ENCODE peak calls at places on chromosome 18, in six cellular contexts. V is K562, F is H1, B is GM12891, P is HepG2, O is GM12878. E is an unnamed sample.

GRCh38 chr18:24986611-24987270 is 365.2 kb downstream of the ZNF521 start:
- DNase-seq in V (no peak), F (no peak), B (no peak), P (no peak), O (no peak), E (no peak)

GRCh38 chr18:51135361-51135760 is 62.1 kb downstream of the MEX3C start:
- DNase-seq in V (no peak), F (no peak), B (no peak), P (no peak), O (no peak), E (no peak)

GRCh38 chr18:49846718-49847470 is 33.6 kb upstream of the ACAA2 start:
- DNase-seq in V (no peak), F (no peak), B (no peak), P (no peak), O (no peak), E (no peak)

GRCh38 chr18:42131044-42131939 is 176.3 kb downstream of the PIK3C3 start:
- DNase-seq in V (no peak), F (no peak), B (no peak), P (no peak), O (no peak), E (no peak)

GRCh38 chr18:8623549-8624106 is 14.4 kb downstream of the RAB12 start:
- DNase-seq in V (no peak), F (no peak), B (no peak), P (no peak), O (no peak), E (no peak)

GRCh38 chr18:22074343-22075070 is 94.9 kb upstream of the GATA6 start:
- DNase-seq in V (no peak), F (no peak), B (no peak), P (no peak), O (no peak), E (no peak)

GRCh38 chr18:77366725-77367641 is 117.3 kb downstream of the GALR1 start:
- DNase-seq in V (no peak), F (no peak), B (no peak), P (peak; percentile 97), O (no peak), E (no peak)

GRCh38 chr18:34159691-34160185 is 65.0 kb downstream of the NOL4 start:
- DNase-seq in V (no peak), F (no peak), B (no peak), P (no peak), O (no peak), E (no peak)

GRCh38 chr18:65754121-65754520 is 3.3 kb downstream of the CDH7 start:
- DNase-seq in V (no peak), F (no peak), B (no peak), P (no peak), O (no peak), E (no peak)

GRCh38 chr18:74217476-74218143 is 69.3 kb downstream of the TIMM21 start:
- DNase-seq in V (no peak), F (no peak), B (no peak), P (no peak), O (no peak), E (no peak)

GRCh38 chr18:73462092-73462491 is 594.3 kb upstream of the NETO1 start:
- DNase-seq in V (no peak), F (no peak), B (no peak), P (no peak), O (no peak), E (no peak)

GRCh38 chr18:51273435-51273834 is 76.0 kb upstream of the MEX3C start:
- DNase-seq in V (no peak), F (no peak), B (no peak), P (no peak), O (no peak), E (no peak)

GRCh38 chr18:63963610-63964256 is 6.1 kb upstream of the SERPINB8 start:
- DNase-seq in V (no peak), F (no peak), B (no peak), P (peak; percentile 55), O (no peak), E (no peak)

GRCh38 chr18:22848618-22849017 is 84.5 kb upstream of the RBBP8 start:
- DNase-seq in V (no peak), F (no peak), B (no peak), P (no peak), O (no peak), E (no peak)

GRCh38 chr18:80109676-80110078 is 615 bp downstream of the ADNP2 start:
- DNase-seq in V (no peak), F (no peak), B (peak; percentile 43), P (no peak), O (no peak), E (peak; percentile 40)

GRCh38 chr18:1624612-1625011 is 719.9 kb downstream of the ADCYAP1 start:
- DNase-seq in V (no peak), F (no peak), B (no peak), P (no peak), O (no peak), E (no peak)

GRCh38 chr18:53380063-53380639 is 844.3 kb downstream of the MBD2 start:
- DNase-seq in V (peak; percentile 4), F (no peak), B (no peak), P (peak; percentile 7), O (peak; percentile 3), E (no peak)

GRCh38 chr18:21598726-21599584 is 1.5 kb downstream of the ESCO1 start:
- DNase-seq in V (no peak), F (no peak), B (no peak), P (peak; percentile 71), O (no peak), E (no peak)

GRCh38 chr18:11108956-11109355 is 40.4 kb downstream of the PIEZO2 start:
- DNase-seq in V (no peak), F (no peak), B (no peak), P (no peak), O (no peak), E (no peak)

DNA sequence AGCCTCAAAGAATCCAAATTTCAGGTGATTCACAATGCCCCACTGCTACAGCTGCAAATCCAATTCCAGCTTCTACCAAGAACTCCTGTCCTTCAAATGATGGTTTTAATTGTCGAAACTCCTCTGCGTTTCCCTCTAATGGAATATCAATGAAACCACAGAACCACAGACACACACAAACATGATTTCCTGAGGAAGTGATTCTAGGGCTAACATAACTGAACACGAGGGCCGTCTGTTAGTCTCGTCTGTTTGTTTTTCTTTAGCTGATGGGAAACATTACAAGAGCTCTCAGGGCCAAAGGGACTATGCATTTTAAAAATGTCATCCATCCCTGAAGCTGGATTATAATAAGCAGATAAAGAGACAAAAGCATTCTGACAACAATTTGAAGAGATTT is 59.4 kb downstream of the RNF152 start:
- DNase-seq in V (no peak), F (no peak), B (no peak), P (no peak), O (peak; percentile 7), E (no peak)
- TF ChIP-seq TAF1 in V (no peak), F (no peak), B (no peak), P (no peak), O (no peak), E (no peak)

GRCh38 chr18:31101148-31102019 is 837 bp downstream of the DSC2 start:
- DNase-seq in V (peak; percentile 60), F (no peak), B (no peak), P (peak; percentile 37), O (no peak), E (no peak)
- TF ChIP-seq POLR2A in V (peak; percentile 77), F (peak; percentile 70), B (no peak), P (peak; percentile 72), O (no peak), E (no peak)

DNA sequence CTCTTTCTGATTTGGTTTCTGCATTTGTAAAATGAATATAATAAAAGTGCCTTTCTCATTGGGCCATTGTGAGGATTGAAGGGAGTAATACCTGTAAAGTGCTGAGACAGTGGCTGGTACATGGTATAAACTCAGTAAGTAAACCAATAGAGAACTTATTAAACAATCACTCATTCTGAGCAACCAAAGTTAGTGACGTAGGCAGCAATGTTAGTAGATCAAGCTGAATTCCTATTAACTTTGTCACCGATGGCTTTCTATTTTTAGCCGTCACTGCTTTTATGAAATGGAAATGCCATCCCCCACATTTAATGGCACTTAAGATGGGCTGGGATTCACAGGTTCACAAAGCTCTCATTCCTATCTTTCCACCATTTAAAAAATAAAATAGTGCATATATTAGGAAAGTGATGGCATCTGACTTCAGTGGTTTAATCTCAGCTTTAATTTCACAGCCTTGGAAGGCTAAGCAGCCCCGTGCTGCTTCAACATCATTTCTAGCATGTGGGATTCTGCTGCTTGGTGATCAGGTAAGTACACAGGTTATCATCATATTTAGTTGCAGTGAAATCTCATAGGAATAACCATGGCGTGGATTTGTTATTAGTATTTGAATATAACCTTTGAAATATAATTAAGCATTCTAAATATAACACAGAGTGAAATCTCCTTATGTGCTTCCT is 17.6 kb upstream of the PPP4R1 start:
- DNase-seq in V (no peak), F (no peak), B (no peak), P (no peak), O (no peak), E (no peak)
- TF ChIP-seq POLR2AphosphoS5 in V (no peak), F (no peak), B (no peak), P (no peak), O (no peak), E (no peak)

DNA sequence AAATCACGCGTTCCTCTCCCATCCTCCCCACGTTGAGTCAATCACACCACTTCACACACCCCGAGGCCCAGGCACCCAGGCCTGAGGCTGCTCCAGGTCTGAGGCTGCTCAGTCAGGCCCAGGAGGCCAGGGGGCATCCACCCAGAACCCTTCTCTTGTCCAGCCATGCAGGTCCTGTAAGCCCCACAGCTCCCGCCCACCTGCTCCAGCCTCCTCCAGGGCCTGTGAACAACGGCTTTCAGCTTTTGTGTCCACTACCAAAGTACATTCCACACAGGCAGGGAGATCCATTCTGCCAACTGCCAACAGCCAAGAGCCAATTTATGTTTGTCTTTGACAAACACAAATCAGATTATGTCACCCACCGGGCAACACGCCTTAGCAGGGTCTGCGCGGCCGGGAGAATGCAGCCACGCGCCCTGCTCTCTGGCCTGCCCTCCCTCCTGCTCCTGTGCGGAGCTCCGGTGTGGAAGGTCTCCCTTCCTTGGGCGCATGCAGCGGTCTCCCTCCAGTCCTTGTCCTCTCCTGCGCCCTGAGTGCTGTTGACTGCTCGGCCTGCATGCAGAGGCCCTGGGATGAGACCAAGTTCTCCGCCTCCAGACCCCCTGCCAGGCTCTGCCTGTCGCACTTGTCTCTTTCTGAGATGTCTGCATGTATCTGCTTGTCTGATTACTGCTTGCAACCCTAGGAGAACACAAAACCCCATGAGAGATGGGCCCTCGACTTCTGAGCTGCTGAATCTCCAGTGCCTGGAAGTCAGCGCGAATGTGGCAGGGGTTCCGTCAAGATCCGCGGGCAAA is 146.6 kb downstream of the ZNF516 start:
- DNase-seq in V (no peak), F (no peak), B (no peak), P (peak; percentile 81), O (no peak), E (no peak)
- TF ChIP-seq TAF1 in V (no peak), F (no peak), B (no peak), P (no peak), O (no peak), E (no peak)

E was measured in GM12892.